ENCODE peak calls at places on chromosomes 11 and 22, in nine cellular contexts. B is Panc1; S is kidney; W is endothelial cell of umbilical vein; X is nephron progenitor cell; F is WTC11; H is activated naive CD4-positive, alpha-beta T cell treated with anti-CD3 and anti-CD28 coated beads, Interleukin-2, amount 50 U/mL, for 16 hours; L is heart left ventricle; C is stimulated activated CD4-positive, alpha-beta T cell treated with anti-CD3 and anti-CD28 coated beads, Interleukin-15, amount 100 ng/mL, for 1 hour. Z is an unnamed sample.

GRCh38 chr11:1863352-1864215 is 10.7 kb downstream of the LSP1 start:
- DNase-seq in B (no peak), S (peak), W (peak), X (peak), F (peak), H (no peak), L (peak), C (no peak), Z (peak)

GRCh38 chr11:79437981-79438630 is 2.7 kb downstream of the TENM4 start:
- DNase-seq in B (no peak), S (peak), W (no peak), X (peak), F (peak), H (no peak), L (no peak), C (no peak), Z (no peak)

GRCh38 chr11:27353593-27354358 is 9.2 kb downstream of the CCDC34 start:
- DNase-seq in B (no peak), S (no peak), W (no peak), X (no peak), F (no peak), H (no peak), L (no peak), C (no peak), Z (no peak)

GRCh38 chr11:70523384-70524095 is 125.2 kb downstream of the CTTN start:
- DNase-seq in B (no peak), S (peak), W (no peak), X (no peak), F (no peak), H (no peak), L (no peak), C (no peak), Z (peak)

GRCh38 chr22:42648368-42649260 is 578 bp downstream of the CYB5R3 start:
- DNase-seq in B (no peak), S (peak), W (peak), X (no peak), F (no peak), H (peak), L (peak), C (peak), Z (peak)

GRCh38 chr11:130001491-130002351 is 914 bp downstream of the PRDM10 start:
- DNase-seq in B (no peak), S (peak), W (peak), X (peak), F (peak), H (peak), L (no peak), C (peak), Z (peak)

GRCh38 chr11:61152816-61153592 is 8.2 kb downstream of the VPS37C start:
- DNase-seq in B (no peak), S (no peak), W (peak), X (no peak), F (no peak), H (no peak), L (no peak), C (no peak), Z (no peak)

GRCh38 chr11:29826878-29827277 is 190.0 kb downstream of the KCNA4 start:
- DNase-seq in B (no peak), S (no peak), W (no peak), X (no peak), F (no peak), H (no peak), L (no peak), C (no peak), Z (peak)